ENCODE peak calls at places on chromosomes 1 and 21, in four cellular contexts. J is psoas muscle, R is heart right ventricle, C is brain microvascular endothelial cell. Q is an unnamed sample.

GRCh38 chr1:160830321-160831153 is 32.1 kb downstream of the CD244 start:
- DNase-seq in J (peak; percentile 64), R (peak; percentile 39), C (peak; percentile 22), Q (peak; percentile 65)

GRCh38 chr1:31689821-31690220 is 14.0 kb downstream of the COL16A1 start:
- DNase-seq in J (no peak), R (no peak), C (peak; percentile 91), Q (no peak)

GRCh38 chr1:8318436-8318835 is 522 bp downstream of the SLC45A1 start:
- DNase-seq in J (no peak), R (no peak), C (no peak), Q (no peak)

GRCh38 chr21:41226853-41227252 is 58.9 kb downstream of the BACE2 start:
- DNase-seq in J (no peak), R (no peak), C (no peak), Q (no peak)

GRCh38 chr1:91557039-91557690 is 56.5 kb downstream of the CDC7 start:
- DNase-seq in J (no peak), R (no peak), C (no peak), Q (no peak)

GRCh38 chr21:26425576-26425975 is 147.5 kb downstream of the CYYR1 start:
- DNase-seq in J (no peak), R (no peak), C (no peak), Q (no peak)

GRCh38 chr1:11316701-11317100 is 43.7 kb downstream of the UBIAD1 start:
- DNase-seq in J (no peak), R (no peak), C (no peak), Q (no peak)

GRCh38 chr1:32870615-32871363 is at the start of gene FNDC5:
- DNase-seq in J (no peak), R (peak; percentile 41), C (no peak), Q (no peak)

GRCh38 chr1:167293057-167293456 is 72.4 kb downstream of the POU2F1 start:
- DNase-seq in J (no peak), R (no peak), C (no peak), Q (no peak)

GRCh38 chr1:59409986-59410385 is 113.1 kb downstream of the FGGY start:
- DNase-seq in J (no peak), R (no peak), C (no peak), Q (no peak)

GRCh38 chr1:174966000-174966572 is 33.7 kb upstream of the CACYBP start:
- DNase-seq in J (no peak), R (no peak), C (no peak), Q (no peak)

GRCh38 chr1:145804235-145805045 is 19.5 kb downstream of the RNF115 start:
- DNase-seq in J (no peak), R (no peak), C (no peak), Q (no peak)

GRCh38 chr1:14516974-14517812 is 81.3 kb upstream of the KAZN start:
- DNase-seq in J (no peak), R (no peak), C (no peak), Q (no peak)

GRCh38 chr1:33615546-33615945 is 143.1 kb downstream of the ZSCAN20 start:
- DNase-seq in J (no peak), R (no peak), C (no peak), Q (no peak)

GRCh38 chr1:33307494-33307864 is 13.4 kb downstream of the A3GALT2 start:
- DNase-seq in J (no peak), R (no peak), C (no peak), Q (no peak)

GRCh38 chr1:101002551-101002950 is 23.0 kb downstream of the DPH5 start:
- DNase-seq in J (no peak), R (no peak), C (no peak), Q (no peak)

GRCh38 chr1:113903496-113904291 is 905 bp downstream of the AP4B1 start:
- DNase-seq in J (no peak), R (no peak), C (no peak), Q (no peak)

GRCh38 chr1:164475834-164476233 is 83.2 kb upstream of the PBX1 start:
- DNase-seq in J (no peak), R (no peak), C (no peak), Q (no peak)

GRCh38 chr21:32807717-32808380 is 36.3 kb upstream of the PAXBP1 start:
- DNase-seq in J (no peak), R (no peak), C (no peak), Q (no peak)

GRCh38 chr21:31911138-31911907 is 38.5 kb downstream of the HUNK start:
- DNase-seq in J (no peak), R (no peak), C (no peak), Q (no peak)

GRCh38 chr1:1603671-1604373 is 3.9 kb upstream of the FNDC10 start:
- DNase-seq in J (no peak), R (no peak), C (no peak), Q (peak; percentile 66)

GRCh38 chr1:209742409-209743144 is 13.3 kb upstream of the TRAF3IP3 start:
- DNase-seq in J (no peak), R (no peak), C (peak; percentile 72), Q (no peak)

GRCh38 chr1:198936371-198937083 is 297.7 kb downstream of the PTPRC start:
- DNase-seq in J (no peak), R (no peak), C (peak; percentile 11), Q (no peak)

GRCh38 chr1:68826861-68827260 is 330.0 kb upstream of the DEPDC1 start:
- DNase-seq in J (no peak), R (no peak), C (no peak), Q (no peak)

GRCh38 chr1:247096958-247097357 is 7.2 kb downstream of the ZNF669 start:
- DNase-seq in J (no peak), R (no peak), C (no peak), Q (no peak)

GRCh38 chr1:93001893-93002292 is 40.6 kb upstream of the DIPK1A start:
- DNase-seq in J (no peak), R (no peak), C (no peak), Q (no peak)

GRCh38 chr1:93000291-93000690 is 39.0 kb upstream of the DIPK1A start:
- DNase-seq in J (no peak), R (no peak), C (no peak), Q (no peak)

GRCh38 chr1:93003981-93004380 is 42.7 kb upstream of the DIPK1A start:
- DNase-seq in J (no peak), R (no peak), C (no peak), Q (no peak)

GRCh38 chr1:92998829-92999228 is 37.6 kb upstream of the DIPK1A start:
- DNase-seq in J (no peak), R (no peak), C (no peak), Q (no peak)

DNA sequence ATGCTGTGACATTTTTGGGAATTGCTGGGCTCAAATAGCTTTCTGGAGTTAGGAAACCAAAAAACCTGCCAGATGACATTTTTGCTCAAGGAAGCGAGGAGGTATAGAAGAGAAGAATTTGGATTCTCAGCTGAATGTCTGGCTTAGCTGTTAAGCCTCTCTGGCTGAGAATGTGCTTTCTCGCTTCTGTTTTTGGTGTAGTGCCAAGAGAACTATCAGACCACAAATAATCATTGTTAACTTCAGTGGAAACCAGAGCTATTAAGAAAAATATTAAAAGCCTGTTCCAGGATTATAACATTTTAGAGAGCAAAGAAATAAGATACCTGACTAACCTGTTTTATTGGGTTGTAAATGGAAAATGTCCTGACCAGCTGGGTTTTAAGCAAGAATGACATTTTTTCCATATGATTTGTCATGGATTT is 39.5 kb upstream of the DIPK1A start:
- DNase-seq in J (no peak), R (no peak), C (no peak), Q (no peak)
- H3K27ac ChIP-seq in J (no peak overlapping the region), R (no peak overlapping the region), C (no peak overlapping the region), Q (no peak overlapping the region)

DNA sequence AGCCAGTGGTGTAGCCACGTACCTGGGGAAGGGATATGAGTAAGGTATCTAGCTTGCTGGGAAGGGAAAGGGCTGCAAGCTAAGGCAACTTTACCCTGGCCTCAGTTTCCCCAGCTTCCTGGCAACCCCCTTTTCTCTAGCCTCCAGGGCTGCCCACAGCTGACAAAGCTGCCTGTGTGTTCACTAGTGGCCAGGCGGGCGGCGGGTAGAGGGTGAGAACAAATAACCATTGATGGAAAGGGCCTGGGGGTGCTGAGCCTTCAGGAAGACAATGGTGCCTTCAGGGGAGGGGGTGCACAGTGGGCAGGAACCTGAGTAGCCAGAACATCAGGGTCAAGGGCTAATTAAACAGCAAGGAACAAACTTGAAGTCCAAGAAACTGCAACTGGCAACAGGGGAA is 6.1 kb downstream of the CERS2 start:
- DNase-seq in J (no peak), R (no peak), C (no peak), Q (no peak)
- H3K36me3 ChIP-seq in J (peaks cover 9% of the 10 kb centered on the region), R (peaks cover 11% of the 10 kb centered on the region), C (peaks cover 54% of the 10 kb centered on the region), Q (no peaks in the 10 kb centered on the region)

DNA sequence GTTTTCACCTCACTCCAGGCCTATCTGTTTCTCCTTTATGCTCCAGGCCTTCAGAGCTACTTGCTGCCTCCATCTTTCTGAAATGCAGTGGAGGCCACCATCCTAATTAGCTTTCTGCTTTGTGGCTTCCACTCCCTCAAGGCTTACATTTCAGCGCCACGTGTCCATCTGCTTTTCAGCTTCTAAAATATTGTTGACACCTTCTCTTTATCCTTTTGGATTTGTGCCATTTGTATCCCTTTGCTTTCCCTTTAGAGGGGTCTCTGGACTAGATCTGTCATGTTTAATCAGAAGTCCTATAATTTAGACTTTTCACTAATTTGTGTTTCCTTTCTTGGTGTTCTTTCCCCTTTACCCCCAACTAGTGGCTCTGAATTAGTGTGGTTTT is 145.6 kb downstream of the DHRS3 start:
- DNase-seq in J (no peak), R (no peak), C (no peak), Q (no peak)
- H3K27ac ChIP-seq in J (peak overlapping the region; percentile 79), R (peak overlapping the region; percentile 50), C (peak overlapping the region; percentile 99), Q (peak overlapping the region; percentile 13)

DNA sequence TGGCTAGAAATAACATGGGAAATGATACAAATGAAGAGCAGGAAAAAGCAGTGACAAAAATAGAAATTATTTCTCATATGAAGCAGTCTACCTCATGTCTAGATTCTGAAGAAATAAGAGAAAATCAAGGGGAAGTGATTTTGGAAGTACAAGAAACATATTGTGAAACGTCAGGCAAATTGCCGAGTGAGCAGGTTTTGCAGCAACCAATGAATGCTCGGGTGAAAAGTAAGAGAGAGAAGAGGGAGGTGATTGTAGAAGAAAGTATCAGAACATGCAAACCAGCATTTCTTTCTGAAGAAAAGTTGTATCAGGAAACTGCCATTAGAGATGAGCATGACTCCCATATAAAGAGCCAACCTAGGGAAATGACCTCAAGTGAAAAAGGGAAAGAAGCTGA is 130.8 kb downstream of the MACF1 start:
- DNase-seq in J (no peak), R (no peak), C (no peak), Q (no peak)
- H3K36me3 ChIP-seq in J (peaks cover 19% of the 10 kb centered on the region), R (peaks cover 4% of the 10 kb centered on the region), C (peaks cover 77% of the 10 kb centered on the region), Q (no peaks in the 10 kb centered on the region)

GRCh38 chr1:94973271-94973922 is 46.5 kb upstream of the CNN3 start:
- DNase-seq in J (no peak), R (no peak), C (no peak), Q (no peak)
- H3K27ac ChIP-seq in J (peak overlapping the region; percentile 11), R (peak overlapping the region; percentile 15), C (no peak overlapping the region), Q (no peak overlapping the region)

GRCh38 chr21:29187939-29188338 is 57.5 kb downstream of the MAP3K7CL start:
- DNase-seq in J (peak; percentile 72), R (no peak), C (peak; percentile 87), Q (no peak)
- H3K36me3 ChIP-seq in J (no peaks in the 10 kb centered on the region), R (no peaks in the 10 kb centered on the region), C (no peaks in the 10 kb centered on the region), Q (no peaks in the 10 kb centered on the region)

GRCh38 chr1:229207916-229208315 is 63.0 kb upstream of the RAB4A start:
- DNase-seq in J (no peak), R (no peak), C (no peak), Q (no peak)
- H3K27ac ChIP-seq in J (no peak overlapping the region), R (no peak overlapping the region), C (no peak overlapping the region), Q (no peak overlapping the region)

DNA sequence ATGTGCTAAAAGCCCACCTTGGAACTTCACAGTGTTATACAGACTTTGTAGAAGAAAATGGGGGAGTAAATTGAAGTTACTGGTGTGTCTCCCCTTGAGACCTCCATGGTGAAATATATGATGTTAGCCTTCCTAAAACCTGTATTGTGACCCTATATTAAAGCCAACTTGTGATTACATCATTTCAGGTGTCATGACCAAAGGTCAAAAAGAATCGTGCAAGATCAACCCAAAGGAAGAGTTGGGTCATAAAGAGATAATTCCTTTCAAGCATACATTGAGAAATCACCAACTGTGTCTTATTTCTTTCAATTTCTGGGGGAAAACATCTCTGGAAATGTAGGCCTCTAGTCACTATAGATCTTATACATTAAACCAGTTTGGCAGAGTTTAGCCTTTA is 34.6 kb downstream of the GNAT2 start:
- DNase-seq in J (no peak), R (no peak), C (no peak), Q (no peak)
- H3K36me3 ChIP-seq in J (no peaks in the 10 kb centered on the region), R (no peaks in the 10 kb centered on the region), C (peaks cover 68% of the 10 kb centered on the region), Q (peaks cover 89% of the 10 kb centered on the region)

Q was measured in left lung.